ENCODE peak calls at places on chromosomes 11 and 22, in five cellular contexts. O is IMR-90, Q is mesendoderm, I is H1, W is H9. H is an unnamed sample.

GRCh38 chr11:134576286-134576685 is 164.2 kb upstream of the B3GAT1 start:
- DNase-seq in O (no peak), Q (no peak), I (no peak), W (no peak), H (no peak)

GRCh38 chr11:46306296-46306853 is 28.9 kb downstream of the CREB3L1 start:
- DNase-seq in O (peak; percentile 61), Q (peak; percentile 45), I (no peak), W (no peak), H (no peak)

GRCh38 chr11:10728779-10729472 is 22.1 kb upstream of the CTR9 start:
- DNase-seq in O (peak; percentile 35), Q (peak; percentile 75), I (no peak), W (peak; percentile 76), H (peak; percentile 51)

GRCh38 chr22:30460147-30460546 is 11.7 kb downstream of the SEC14L3 start:
- DNase-seq in O (no peak), Q (no peak), I (no peak), W (no peak), H (no peak)

GRCh38 chr11:60913793-60914619 is at the start of gene TMEM109:
- DNase-seq in O (peak; percentile 86), Q (peak; percentile 95), I (peak; percentile 60), W (peak; percentile 90), H (peak; percentile 93)

GRCh38 chr11:119832536-119832935 is 103.5 kb upstream of the NECTIN1 start:
- DNase-seq in O (peak; percentile 5), Q (peak; percentile 59), I (no peak), W (peak; percentile 56), H (no peak)

GRCh38 chr22:45319319-45319675 is 9.6 kb downstream of the FAM118A start:
- DNase-seq in O (peak; percentile 77), Q (peak; percentile 27), I (no peak), W (no peak), H (no peak)

GRCh38 chr11:134667505-134667904 is 255.5 kb upstream of the B3GAT1 start:
- DNase-seq in O (no peak), Q (no peak), I (no peak), W (no peak), H (no peak)

GRCh38 chr11:5004429-5005274 is 10.0 kb downstream of the OR51L1 start:
- DNase-seq in O (peak; percentile 61), Q (peak; percentile 59), I (peak; percentile 2), W (peak; percentile 40), H (peak; percentile 46)

GRCh38 chr11:13127161-13127560 is 118.0 kb downstream of the RASSF10 start:
- DNase-seq in O (no peak), Q (no peak), I (no peak), W (no peak), H (no peak)

GRCh38 chr11:74171630-74172465 is 759 bp downstream of the PPME1 start:
- DNase-seq in O (no peak), Q (peak; percentile 21), I (no peak), W (no peak), H (no peak)

GRCh38 chr22:41636467-41636866 is 15.4 kb downstream of the XRCC6 start:
- DNase-seq in O (peak; percentile 30), Q (no peak), I (no peak), W (no peak), H (no peak)

GRCh38 chr22:43853328-43853931 is 8.9 kb downstream of the SULT4A1 start:
- DNase-seq in O (no peak), Q (no peak), I (no peak), W (peak; percentile 47), H (no peak)

DNA sequence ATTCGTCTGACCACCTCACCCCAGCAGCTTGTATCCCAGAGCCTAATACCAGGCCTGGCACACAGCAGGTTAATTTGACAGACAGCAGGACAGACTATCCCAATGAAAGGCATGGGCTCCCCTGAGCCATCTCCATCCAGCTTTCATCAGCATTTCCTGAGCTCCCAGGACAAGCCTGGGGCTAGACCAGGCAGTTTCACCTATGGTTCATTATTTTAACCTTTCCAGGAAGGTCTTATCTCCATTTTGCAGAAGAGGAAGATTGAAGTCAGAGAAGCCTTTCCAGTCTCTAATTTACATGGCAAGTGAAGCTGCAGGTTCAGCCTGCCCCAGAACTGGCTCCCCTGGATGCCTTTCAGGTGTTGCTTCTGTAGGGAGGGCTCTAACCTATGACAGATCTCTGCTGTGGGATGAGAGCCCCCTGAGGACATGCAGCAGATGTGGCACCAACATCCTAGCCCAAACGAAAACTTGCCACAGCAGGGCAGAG is 17.0 kb downstream of the ARRB1 start:
- DNase-seq in O (no peak), Q (peak; percentile 67), I (no peak), W (no peak), H (no peak)
- H2BK15ac ChIP-seq in O (no peak overlapping the region), Q (no peak overlapping the region), I (no peak overlapping the region), W (no peak overlapping the region), H (no peak overlapping the region)

GRCh38 chr11:113286001-113286400 is 28.4 kb upstream of the TTC12 start:
- DNase-seq in O (no peak), Q (no peak), I (no peak), W (no peak), H (no peak)

GRCh38 chr11:113288286-113288863 is 26.0 kb upstream of the TTC12 start:
- DNase-seq in O (no peak), Q (no peak), I (no peak), W (no peak), H (no peak)

GRCh38 chr11:113289341-113290187 is 24.8 kb upstream of the TTC12 start:
- DNase-seq in O (peak; percentile 38), Q (peak; percentile 68), I (peak; percentile 36), W (peak; percentile 81), H (peak; percentile 65)

GRCh38 chr11:113283881-113284280 is 30.5 kb upstream of the TTC12 start:
- DNase-seq in O (no peak), Q (no peak), I (no peak), W (no peak), H (no peak)

GRCh38 chr11:113286509-113287497 is 27.6 kb upstream of the TTC12 start:
- DNase-seq in O (no peak), Q (no peak), I (no peak), W (no peak), H (no peak)
- H2BK15ac ChIP-seq in O (no peak overlapping the region), Q (no peak overlapping the region), I (no peak overlapping the region), W (no peak overlapping the region), H (no peak overlapping the region)

DNA sequence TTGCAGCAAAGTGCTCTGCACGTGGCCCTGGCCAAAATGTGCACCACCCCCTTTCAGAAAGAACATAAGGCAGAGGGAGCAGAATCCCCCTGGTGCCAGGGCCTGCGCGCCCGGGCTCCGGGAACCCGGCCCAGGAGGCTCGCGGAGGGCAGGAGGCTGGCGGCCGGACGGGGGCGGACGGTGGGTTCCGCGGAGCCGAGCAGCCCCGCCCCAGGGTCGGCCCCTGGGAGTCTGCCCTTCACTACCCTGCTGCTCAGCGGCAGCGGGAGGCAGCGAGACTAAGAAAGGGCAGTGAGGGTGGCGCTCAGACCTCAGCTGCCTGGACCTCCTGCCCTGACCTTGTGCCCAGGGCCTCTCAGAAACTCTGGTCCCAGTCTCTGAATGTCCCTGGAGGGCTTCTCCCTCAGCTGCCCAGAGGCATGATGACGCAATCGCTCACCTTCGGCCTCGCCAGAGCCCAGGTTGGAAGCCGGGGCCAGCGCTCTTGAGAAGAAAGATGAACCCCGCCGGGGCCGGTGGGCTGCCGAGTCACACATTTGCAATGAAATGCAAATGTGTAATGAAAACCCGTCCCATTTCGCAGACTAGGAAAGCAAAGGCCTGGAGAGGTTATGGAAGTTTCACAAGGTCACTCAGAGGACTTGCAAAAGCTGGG is 1.1 kb upstream of the CLMP start:
- DNase-seq in O (no peak), Q (peak; percentile 82), I (no peak), W (peak; percentile 78), H (no peak)
- H2BK15ac ChIP-seq in O (peak overlapping the region; percentile 69), Q (no peak overlapping the region), I (peak overlapping the region; percentile 47), W (no peak overlapping the region), H (peak overlapping the region; percentile 92)

DNA sequence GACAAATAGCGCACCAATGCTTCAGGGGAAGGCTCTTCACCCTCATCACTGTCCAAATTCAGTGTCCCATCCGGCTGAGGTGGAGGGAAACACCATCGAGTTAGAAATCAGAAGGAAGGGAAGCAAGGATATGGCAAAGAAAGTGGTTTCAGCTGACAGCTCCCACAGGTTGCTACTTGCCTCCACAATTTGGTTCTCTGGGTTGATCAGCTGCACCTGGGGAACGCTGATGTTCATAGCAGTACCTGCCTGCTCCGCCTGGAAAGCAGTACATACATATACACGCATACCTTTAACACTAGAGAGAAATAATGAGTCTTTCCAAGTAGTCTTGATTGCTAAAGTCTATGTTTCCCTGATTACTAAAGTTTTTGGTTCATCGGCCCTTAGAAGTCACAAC is 37.8 kb upstream of the APOA1 start:
- DNase-seq in O (no peak), Q (no peak), I (no peak), W (no peak), H (no peak)
- H2BK15ac ChIP-seq in O (no peak overlapping the region), Q (no peak overlapping the region), I (no peak overlapping the region), W (no peak overlapping the region), H (no peak overlapping the region)

H was measured in neuronal stem cell.